ENCODE peak calls at places on chromosomes 13 and 19, in eight cellular contexts. H is Calu3, N is fibroblast of mammary gland, Q is foreskin fibroblast, E is epithelial cell of esophagus, W is dorsolateral prefrontal cortex, A is progenitor cell of endocrine pancreas, O is astrocyte of the cerebellum. T is an unnamed sample.

GRCh38 chr19:28838909-28839308 is 374.0 kb downstream of the UQCRFS1 start:
- DNase-seq in H (no peak), O (no peak), Q (no peak), W (no peak), A (no peak), N (no peak), E (no peak), T (no peak)

GRCh38 chr19:39053276-39054090 is 21.1 kb upstream of the FBXO27 start:
- DNase-seq in N (no peak), O (no peak), A (no peak), E (no peak), Q (no peak), H (peak), W (peak), T (peak)

GRCh38 chr19:2854849-2855248 is 12.3 kb upstream of the ZNF556 start:
- DNase-seq in H (no peak), E (no peak), Q (no peak), A (no peak), N (no peak), W (no peak), O (no peak), T (no peak)

GRCh38 chr19:13839193-13839937 is 37.6 kb upstream of the NANOS3 start:
- DNase-seq in N (peak), A (no peak), Q (peak), O (no peak), H (peak), E (peak), W (no peak), T (no peak)

GRCh38 chr19:18464646-18465045 is 26.7 kb upstream of the ISYNA1 start:
- DNase-seq in H (no peak), A (no peak), O (peak), Q (peak), N (peak), W (peak), E (peak), T (no peak)

GRCh38 chr19:21256722-21257121 is 72.5 kb downstream of the ZNF708 start:
- DNase-seq in Q (no peak), E (peak), H (no peak), W (no peak), A (no peak), N (peak), O (no peak), T (no peak)

GRCh38 chr19:17220207-17220758 is 5.1 kb downstream of the USE1 start:
- DNase-seq in Q (peak), E (peak), H (peak), N (peak), A (no peak), W (no peak), O (peak), T (no peak)

GRCh38 chr19:36115453-36116343 is at the start of gene TBCB:
- DNase-seq in H (no peak), A (peak), W (no peak), O (no peak), N (peak), Q (no peak), E (no peak), T (no peak)

GRCh38 chr19:29329460-29330134 is 116.6 kb upstream of the UQCRFS1 start:
- DNase-seq in E (no peak), Q (no peak), A (peak), N (no peak), H (no peak), O (no peak), W (no peak), T (no peak)

GRCh38 chr19:37972803-37973202 is 65.8 kb downstream of the SIPA1L3 start:
- DNase-seq in W (no peak), E (no peak), A (no peak), N (no peak), O (no peak), Q (no peak), H (no peak), T (no peak)

GRCh38 chr19:37973666-37974065 is 66.7 kb downstream of the SIPA1L3 start:
- DNase-seq in W (no peak), H (no peak), N (no peak), O (no peak), A (no peak), E (no peak), Q (no peak), T (no peak)

GRCh38 chr19:37977391-37977790 is 70.4 kb downstream of the SIPA1L3 start:
- DNase-seq in O (no peak), E (no peak), N (no peak), H (no peak), A (no peak), W (no peak), Q (no peak), T (no peak)

GRCh38 chr19:37975596-37976515 is 68.8 kb downstream of the SIPA1L3 start:
- DNase-seq in E (no peak), A (no peak), H (no peak), W (no peak), N (no peak), Q (no peak), O (no peak), T (no peak)

DNA sequence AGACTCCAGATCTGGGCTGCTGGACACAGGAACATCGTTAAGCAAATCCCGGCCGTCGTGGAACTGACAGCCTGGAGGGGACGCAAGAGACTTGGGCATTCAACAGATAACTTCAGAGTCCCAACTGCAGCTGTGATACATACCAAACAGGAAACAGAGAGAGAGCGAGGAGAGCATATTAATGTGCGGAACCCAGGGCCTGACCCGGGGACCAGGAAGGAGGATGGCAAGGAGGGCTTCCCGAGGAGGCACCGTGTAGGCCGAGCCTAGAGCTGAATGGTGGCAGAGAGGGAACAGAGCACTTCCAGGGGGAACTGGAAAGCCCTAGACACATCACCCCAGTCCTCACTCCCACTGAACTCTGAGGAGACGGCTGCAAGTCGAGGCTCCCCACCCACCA is 68.1 kb downstream of the SIPA1L3 start:
- DNase-seq in H (no peak), A (no peak), Q (no peak), E (no peak), N (no peak), W (no peak), O (no peak), T (no peak)
- TF ChIP-seq CTCF in H (no peak), A (no peak), Q (no peak), E (no peak), N (no peak), W (peak), O (no peak), T (no peak)

GRCh38 chr13:109602356-109602755 is 184.0 kb downstream of the IRS2 start:
- DNase-seq in E (peak), A (no peak), N (peak), O (no peak), H (no peak), W (no peak), Q (no peak), T (no peak)
- TF ChIP-seq CTCF in E (no peak), A (no peak), N (no peak), O (no peak), H (no peak), W (no peak), Q (no peak), T (no peak)

GRCh38 chr13:96229356-96229755 is 139.4 kb downstream of the HS6ST3 start:
- DNase-seq in H (no peak), W (no peak), A (no peak), E (peak), N (peak), Q (no peak), O (no peak), T (no peak)
- TF ChIP-seq CTCF in H (no peak), W (no peak), A (peak), E (peak), N (peak), Q (peak), O (peak), T (peak)

DNA sequence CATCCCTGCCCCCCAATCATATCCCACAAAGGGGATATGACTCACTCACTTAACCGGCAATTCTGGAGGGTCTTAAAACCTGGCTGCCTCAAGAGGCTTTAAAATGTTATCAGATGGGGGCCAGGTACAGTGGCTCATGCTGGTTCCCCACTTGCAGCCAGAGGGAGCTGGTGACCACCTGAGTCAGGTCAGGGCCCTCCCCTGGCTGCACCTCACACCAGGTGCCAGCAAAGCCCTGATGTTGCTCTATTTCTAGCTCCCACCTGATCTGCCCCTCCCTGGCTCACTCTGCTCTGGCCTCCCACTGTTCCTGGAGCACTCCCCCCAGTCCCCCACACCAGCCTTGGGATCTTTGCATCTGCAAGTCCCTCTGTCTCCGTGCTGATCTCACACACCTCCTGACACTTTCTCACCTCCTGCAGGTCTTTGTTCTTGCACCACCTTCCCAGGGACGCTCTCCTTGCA is 14.2 kb downstream of the HPN start:
- DNase-seq in H (peak), O (no peak), N (no peak), E (peak), Q (no peak), A (no peak), W (no peak), T (no peak)
- TF ChIP-seq CTCF in H (peak), O (peak), N (no peak), E (peak), Q (peak), A (peak), W (no peak), T (peak)